ENCODE peak calls at places on chromosomes 11 and 22, in six cellular contexts. Z is cardiac muscle cell; J is activated CD4-positive, alpha-beta T cell treated with anti-CD3 and anti-CD28 coated beads, Interleukin-2, amount 10 ng/mL, durations not matched to agents 7 days and 5 days; H is amniotic stem cell; W is HFFc6; E is stimulated activated effector memory CD8-positive, alpha-beta T cell treated with anti-CD3 and anti-CD28 coated beads, Interleukin-12 subunit alpha, Interleukin-12 subunit beta, amount 100 ng/mL, for 72 hours. X is an unnamed sample.

GRCh38 chr11:87361891-87362290 is 324.2 kb downstream of the TMEM135 start:
- DNase-seq in H (no peak), E (no peak), Z (no peak), J (no peak), W (no peak), X (no peak)

GRCh38 chr11:8335186-8335585 is 71.5 kb upstream of the LMO1 start:
- DNase-seq in H (no peak), E (no peak), J (no peak), Z (no peak), W (no peak), X (no peak)

GRCh38 chr22:45181766-45182165 is 18.0 kb downstream of the NUP50 start:
- DNase-seq in Z (no peak), J (no peak), E (no peak), W (no peak), H (no peak), X (no peak)

GRCh38 chr11:122209619-122210377 is 93.8 kb upstream of the BLID start:
- DNase-seq in H (no peak), E (no peak), J (no peak), Z (no peak), W (peak; percentile 73), X (no peak)

GRCh38 chr22:44576311-44577260 is 78.6 kb upstream of the RTL6 start:
- DNase-seq in Z (no peak), W (no peak), J (no peak), E (no peak), H (no peak), X (no peak)

GRCh38 chr11:127919206-127920000 is 668.0 kb downstream of the ETS1 start:
- DNase-seq in E (no peak), H (no peak), J (no peak), W (peak; percentile 93), Z (no peak), X (no peak)

GRCh38 chr11:78201096-78201495 is 12.4 kb downstream of the USP35 start:
- DNase-seq in H (no peak), W (no peak), J (no peak), Z (no peak), E (no peak), X (no peak)

GRCh38 chr22:29269731-29270474 is 1.8 kb downstream of the EWSR1 start:
- DNase-seq in E (no peak), Z (peak; percentile 21), J (peak; percentile 27), H (no peak), W (no peak), X (no peak)

GRCh38 chr22:20890975-20891374 is 26.2 kb upstream of the CRKL start:
- DNase-seq in Z (no peak), W (no peak), J (no peak), H (no peak), E (no peak), X (no peak)

GRCh38 chr11:66225054-66225453 is 43.4 kb upstream of the RAB1B start:
- DNase-seq in J (no peak), H (no peak), W (no peak), E (no peak), Z (no peak), X (no peak)

GRCh38 chr11:3052109-3052479 is 5.1 kb downstream of the CARS1 start:
- DNase-seq in W (no peak), J (no peak), E (no peak), Z (no peak), H (no peak), X (no peak)